ENCODE peak calls at places on chromosomes 3 and 15, in six cellular contexts. S is lung, H is SK-N-SH, V is coronary artery, B is MM.1S, D is GM06990. R is an unnamed sample.
A peak's percentile ranks its signal among the peaks of the same experiment; 100 is the strongest.

GRCh38 chr3:152444029-152444641 is 175.4 kb downstream of the MBNL1 start:
- DNase-seq in S (no peak), V (no peak), B (peak; percentile 46), H (peak; percentile 27), D (peak; percentile 45), R (peak; percentile 16)

GRCh38 chr15:64893481-64894394 is 18.0 kb upstream of the ANKDD1A start:
- DNase-seq in H (no peak), V (peak; percentile 93), D (peak; percentile 97), S (peak; percentile 95), B (peak; percentile 100), R (peak; percentile 89)

GRCh38 chr3:194121881-194122280 is 14.1 kb upstream of the HES1 start:
- DNase-seq in D (no peak), V (no peak), S (no peak), B (no peak), H (no peak), R (no peak)

GRCh38 chr15:62566248-62566647 is 401.2 kb upstream of the C2CD4B start:
- DNase-seq in S (no peak), B (no peak), V (no peak), D (no peak), H (no peak), R (no peak)

GRCh38 chr3:52182691-52183090 is 15.3 kb upstream of the ALAS1 start:
- DNase-seq in H (no peak), V (no peak), S (no peak), B (no peak), D (no peak), R (no peak)

GRCh38 chr3:197309528-197310361 is 11.3 kb upstream of the DLG1 start:
- DNase-seq in V (no peak), B (peak; percentile 70), S (no peak), D (no peak), H (no peak), R (no peak)

GRCh38 chr3:180223268-180223667 is 186.5 kb upstream of the PEX5L start:
- DNase-seq in B (peak; percentile 50), H (no peak), S (no peak), V (no peak), D (no peak), R (no peak)

GRCh38 chr3:190585771-190586630 is 72.1 kb downstream of the IL1RAP start:
- DNase-seq in H (peak; percentile 7), B (no peak), D (no peak), V (no peak), S (peak; percentile 36), R (no peak)

GRCh38 chr3:71436337-71436736 is 147.2 kb downstream of the FOXP1 start:
- DNase-seq in H (no peak), D (no peak), B (no peak), V (no peak), S (no peak), R (no peak)

GRCh38 chr3:196962930-196963259 is 5.7 kb downstream of the PIGZ start:
- DNase-seq in S (no peak), H (no peak), D (no peak), V (no peak), B (no peak), R (no peak)

GRCh38 chr3:13610006-13610570 is 61.2 kb downstream of the FBLN2 start:
- DNase-seq in D (no peak), V (no peak), B (no peak), H (no peak), S (no peak), R (no peak)

GRCh38 chr3:107521466-107522059 is 1.2 kb upstream of the BBX start:
- DNase-seq in S (no peak), H (no peak), B (peak; percentile 6), D (peak; percentile 26), V (no peak), R (no peak)

GRCh38 chr15:31162721-31163510 is 61.4 kb upstream of the TRPM1 start:
- DNase-seq in H (no peak), D (no peak), S (no peak), V (no peak), B (no peak), R (no peak)

GRCh38 chr3:13518516-13519351 is 30.2 kb upstream of the FBLN2 start:
- DNase-seq in B (no peak), H (peak; percentile 68), D (no peak), S (no peak), V (no peak), R (no peak)

GRCh38 chr3:43736558-43736995 is 45.8 kb downstream of the ABHD5 start:
- DNase-seq in V (no peak), B (no peak), S (no peak), H (no peak), D (no peak), R (no peak)

GRCh38 chr3:33096103-33096868 is 660 bp downstream of the GLB1 start:
- DNase-seq in B (peak; percentile 56), D (peak; percentile 74), H (peak; percentile 67), V (peak; percentile 81), S (peak; percentile 69), R (peak; percentile 61)

GRCh38 chr15:70327328-70328136 is 229.8 kb upstream of the TLE3 start:
- DNase-seq in B (peak; percentile 27), H (no peak), D (no peak), V (no peak), S (no peak), R (no peak)

GRCh38 chr15:69602921-69603320 is 150.3 kb downstream of the RPLP1 start:
- DNase-seq in S (no peak), D (no peak), H (no peak), V (no peak), B (no peak), R (no peak)

GRCh38 chr3:137263982-137264777 is 306.4 kb downstream of the IL20RB start:
- DNase-seq in D (no peak), B (no peak), S (no peak), V (no peak), H (peak; percentile 59), R (no peak)

GRCh38 chr3:120622870-120623718 is 27.0 kb downstream of the NDUFB4 start:
- DNase-seq in D (no peak), H (no peak), S (no peak), V (no peak), B (peak; percentile 53), R (no peak)

GRCh38 chr3:148090156-148090555 is 607.5 kb upstream of the AGTR1 start:
- DNase-seq in B (no peak), S (no peak), H (no peak), D (no peak), V (no peak), R (no peak)

GRCh38 chr3:47416041-47416440 is 35.2 kb downstream of the PTPN23 start:
- DNase-seq in D (no peak), B (no peak), S (no peak), H (no peak), V (no peak), R (peak; percentile 28)

GRCh38 chr3:49929333-49930240 is at the start of gene MON1A:
- DNase-seq in B (peak; percentile 90), S (peak; percentile 98), V (peak; percentile 97), D (peak; percentile 89), H (peak; percentile 93), R (peak; percentile 87)

GRCh38 chr3:188037116-188037718 is 116.7 kb upstream of the LPP start:
- DNase-seq in B (no peak), V (no peak), S (no peak), D (no peak), H (no peak), R (no peak)

GRCh38 chr3:141366285-141367037 is 1.8 kb upstream of the ZBTB38 start:
- DNase-seq in S (peak; percentile 63), D (no peak), H (no peak), B (peak; percentile 4), V (no peak), R (no peak)

GRCh38 chr3:194328080-194328571 is 23.0 kb downstream of the CPN2 start:
- DNase-seq in B (no peak), H (peak; percentile 56), V (no peak), D (peak; percentile 40), S (no peak), R (peak; percentile 36)

GRCh38 chr3:71710906-71711494 is 14.2 kb downstream of the EIF4E3 start:
- DNase-seq in B (peak; percentile 80), D (no peak), S (no peak), H (peak; percentile 72), V (no peak), R (peak; percentile 71)

GRCh38 chr15:91855684-91856553 is 2.4 kb downstream of the SLCO3A1 start:
- DNase-seq in D (peak; percentile 14), V (no peak), S (peak; percentile 62), H (peak; percentile 45), B (no peak), R (no peak)
- TF ChIP-seq CTCF in D (no peak), V (no peak), S (no peak), H (peak; percentile 38), B (no peak), R (no peak)

DNA sequence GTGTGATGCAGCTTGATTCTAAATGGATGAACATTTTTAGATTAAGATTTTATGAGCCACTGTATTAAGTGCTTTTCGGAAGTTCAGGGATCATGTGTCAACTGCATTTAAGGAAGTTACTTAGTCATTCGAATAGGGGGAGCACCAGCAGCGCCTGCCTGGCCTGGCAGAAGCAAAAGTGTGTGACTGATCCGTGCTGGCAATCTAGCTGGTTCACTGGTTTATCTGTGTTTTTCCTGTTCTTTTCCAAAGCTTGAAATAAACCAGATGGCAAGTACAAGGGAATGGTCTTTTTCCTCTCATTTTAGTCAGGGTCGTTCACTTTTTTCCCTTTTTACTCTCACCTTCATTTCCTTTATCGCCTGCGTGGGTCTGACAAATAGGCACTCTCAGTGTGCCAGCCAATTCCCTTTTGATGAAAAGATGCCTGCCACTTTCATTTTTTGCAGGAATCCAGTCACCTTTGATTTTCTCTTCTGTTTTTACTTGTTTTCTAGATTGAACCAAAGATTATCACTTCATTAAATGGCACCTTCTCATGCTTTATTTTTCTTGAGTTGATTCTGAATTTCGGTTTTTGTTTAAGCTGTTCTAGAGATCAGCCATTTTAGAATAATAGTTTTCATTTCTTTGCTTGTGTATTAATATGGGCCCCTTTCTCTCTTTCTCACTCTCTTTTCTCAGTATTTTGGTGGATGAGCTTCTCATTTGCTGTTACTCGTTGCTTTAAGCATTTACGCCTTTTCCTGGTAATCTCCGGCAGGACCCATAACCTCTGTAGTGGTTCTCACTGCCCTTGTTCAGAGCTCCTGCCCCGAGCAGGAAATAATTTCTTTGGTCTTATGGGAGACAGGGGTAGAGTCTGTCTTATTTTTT is 2.8 kb downstream of the ABHD2 start:
- DNase-seq in H (peak; percentile 42), S (peak; percentile 68), D (peak; percentile 13), V (peak; percentile 86), B (peak; percentile 50), R (peak; percentile 24)
- TF ChIP-seq CTCF in H (no peak), S (no peak), D (no peak), V (no peak), B (peak; percentile 12), R (no peak)

DNA sequence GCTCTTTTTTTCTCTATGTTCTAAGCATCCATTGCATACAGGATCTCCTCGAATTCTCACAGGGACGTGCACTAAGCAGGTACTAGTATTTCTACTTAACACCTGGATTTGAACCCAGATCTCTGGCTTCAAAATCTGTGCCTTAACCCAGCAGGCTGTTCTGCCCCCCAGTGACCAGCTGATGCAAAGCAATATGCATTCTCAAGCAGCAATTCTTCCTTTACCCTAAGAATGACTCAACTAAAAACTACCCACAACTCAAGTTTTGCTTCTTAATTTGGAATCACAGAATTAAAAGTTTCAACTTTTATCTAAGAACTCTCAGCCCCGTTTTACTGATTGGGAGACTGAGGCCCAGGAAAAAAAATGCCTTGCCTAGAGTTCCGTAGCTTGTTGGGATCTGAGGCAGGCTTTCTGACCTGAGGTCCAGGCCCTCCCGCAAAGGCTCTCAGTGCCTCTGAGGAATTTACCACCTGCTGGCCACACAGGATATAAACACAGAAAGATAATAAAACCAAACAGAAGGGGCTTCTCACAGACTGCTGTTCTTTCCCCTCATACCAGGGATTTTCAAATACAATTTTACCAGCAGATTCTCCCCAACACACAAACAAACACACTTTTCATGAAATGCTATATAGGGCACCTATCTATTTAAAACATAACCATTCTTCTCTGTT is 115.4 kb upstream of the RAD18 start:
- DNase-seq in D (no peak), S (no peak), B (no peak), H (no peak), V (no peak), R (no peak)
- TF ChIP-seq CTCF in D (peak; percentile 44), S (no peak), B (peak; percentile 4), H (peak; percentile 24), V (no peak), R (peak; percentile 19)

GRCh38 chr3:135965129-135965505 is 411 bp upstream of the PPP2R3A start:
- DNase-seq in H (no peak), D (no peak), V (no peak), B (no peak), S (no peak), R (no peak)
- TF ChIP-seq CTCF in H (no peak), D (no peak), V (no peak), B (no peak), S (no peak), R (no peak)